ENCODE peak calls at places on chromosomes 3 and 15, in five cellular contexts. W, Q, X, E and C are unnamed samples.

GRCh38 chr15:55507567-55507966 is 467 bp downstream of the DNAAF4 start:
- DNase-seq in W (no peak), Q (no peak), X (no peak), E (no peak), C (no peak)

GRCh38 chr3:72604287-72604686 is 244.0 kb downstream of the SHQ1 start:
- DNase-seq in W (no peak), Q (no peak), X (no peak), E (no peak), C (no peak)

GRCh38 chr15:39165026-39165706 is 415.7 kb upstream of the THBS1 start:
- DNase-seq in W (no peak), Q (no peak), X (no peak), E (no peak), C (no peak)

GRCh38 chr3:2024037-2024436 is 74.6 kb upstream of the CNTN4 start:
- DNase-seq in W (no peak), Q (no peak), X (no peak), E (no peak), C (no peak)

GRCh38 chr3:128349963-128350599 is 116.6 kb downstream of the DNAJB8 start:
- DNase-seq in W (no peak), Q (no peak), X (no peak), E (no peak), C (no peak)

GRCh38 chr15:41695750-41696436 is 35.7 kb downstream of the MGA start:
- DNase-seq in W (peak), Q (no peak), X (no peak), E (peak), C (peak)

GRCh38 chr3:140595295-140595694 is 82.6 kb upstream of the TRIM42 start:
- DNase-seq in W (no peak), Q (no peak), X (no peak), E (peak), C (no peak)

GRCh38 chr15:90638963-90639362 is 78.2 kb upstream of the BLM start:
- DNase-seq in W (no peak), Q (no peak), X (no peak), E (no peak), C (no peak)

GRCh38 chr3:101229681-101230080 is 90.7 kb downstream of the IMPG2 start:
- DNase-seq in W (no peak), Q (no peak), X (no peak), E (no peak), C (no peak)

GRCh38 chr3:48399387-48400172 is 27.6 kb downstream of the FBXW12 start:
- DNase-seq in W (no peak), Q (peak), X (no peak), E (no peak), C (no peak)

GRCh38 chr3:146160233-146160963 is 586 bp downstream of the PLOD2 start:
- DNase-seq in W (no peak), Q (peak), X (peak), E (peak), C (peak)

GRCh38 chr3:152315623-152316022 is 46.9 kb downstream of the MBNL1 start:
- DNase-seq in W (no peak), Q (no peak), X (no peak), E (no peak), C (no peak)

GRCh38 chr15:87961851-87962816 is 294.4 kb downstream of the NTRK3 start:
- DNase-seq in W (no peak), Q (no peak), X (peak), E (no peak), C (peak)

GRCh38 chr15:75723847-75724660 is 11.4 kb upstream of the CSPG4 start:
- DNase-seq in W (no peak), Q (no peak), X (peak), E (peak), C (peak)

GRCh38 chr15:29822685-29823459 is 604 bp upstream of the TJP1 start:
- DNase-seq in W (no peak), Q (no peak), X (peak), E (peak), C (peak)

GRCh38 chr3:156630081-156630772 is 44.2 kb upstream of the TIPARP start:
- DNase-seq in W (no peak), Q (no peak), X (no peak), E (no peak), C (no peak)

GRCh38 chr15:96338772-96339661 is 8.5 kb downstream of the NR2F2 start:
- DNase-seq in W (no peak), Q (no peak), X (no peak), E (no peak), C (no peak)

GRCh38 chr15:67126551-67127333 is 61.3 kb downstream of the SMAD3 start:
- DNase-seq in W (no peak), Q (no peak), X (no peak), E (no peak), C (no peak)

GRCh38 chr15:100007609-100008008 is 274.4 kb upstream of the LYSMD4 start:
- DNase-seq in W (no peak), Q (no peak), X (peak), E (no peak), C (no peak)

GRCh38 chr3:153176197-153176596 is 14.2 kb downstream of the RAP2B start:
- DNase-seq in W (no peak), Q (no peak), X (no peak), E (no peak), C (no peak)

GRCh38 chr3:148227534-148227933 is 470.2 kb upstream of the AGTR1 start:
- DNase-seq in W (no peak), Q (no peak), X (no peak), E (no peak), C (no peak)

GRCh38 chr15:85709250-85709649 is 85.5 kb downstream of the KLHL25 start:
- DNase-seq in W (no peak), Q (no peak), X (no peak), E (no peak), C (no peak)

GRCh38 chr15:75145027-75145841 is 56.4 kb upstream of the C15orf39 start:
- DNase-seq in W (peak), Q (no peak), X (no peak), E (no peak), C (no peak)

GRCh38 chr3:9224490-9224889 is 25.0 kb downstream of the SRGAP3 start:
- DNase-seq in W (no peak), Q (no peak), X (no peak), E (no peak), C (no peak)
- TF ChIP-seq CTCF in W (no peak), Q (no peak), X (no peak), E (no peak), C (no peak)

GRCh38 chr3:28348637-28349396 is at the start of the genes AZI2 and ZCWPW2:
- DNase-seq in W (peak), Q (peak), X (peak), E (peak), C (peak)
- TF ChIP-seq CTCF in W (peak), Q (peak), X (no peak), E (peak), C (no peak)

GRCh38 chr3:121152573-121152972 is 244.6 kb downstream of the STXBP5L start:
- DNase-seq in W (no peak), Q (no peak), X (no peak), E (no peak), C (no peak)
- TF ChIP-seq CTCF in W (peak), Q (peak), X (no peak), E (no peak), C (peak)

GRCh38 chr3:30878862-30879261 is 15.6 kb downstream of the GADL1 start:
- DNase-seq in W (no peak), Q (no peak), X (no peak), E (no peak), C (no peak)

GRCh38 chr3:30871720-30872119 is 22.7 kb downstream of the GADL1 start:
- DNase-seq in W (no peak), Q (no peak), X (no peak), E (no peak), C (no peak)

GRCh38 chr3:30872879-30873278 is 21.6 kb downstream of the GADL1 start:
- DNase-seq in W (no peak), Q (no peak), X (no peak), E (no peak), C (no peak)

GRCh38 chr3:30873667-30874066 is 20.8 kb downstream of the GADL1 start:
- DNase-seq in W (no peak), Q (no peak), X (no peak), E (no peak), C (no peak)

GRCh38 chr3:30875505-30875904 is 19.0 kb downstream of the GADL1 start:
- DNase-seq in W (no peak), Q (no peak), X (no peak), E (no peak), C (no peak)
- TF ChIP-seq CTCF in W (no peak), Q (no peak), X (no peak), E (no peak), C (no peak)

GRCh38 chr3:119494597-119494996 is 3.8 kb upstream of the TIMMDC1 start:
- DNase-seq in W (no peak), Q (no peak), X (no peak), E (no peak), C (no peak)
- TF ChIP-seq CTCF in W (peak), Q (peak), X (no peak), E (no peak), C (peak)

GRCh38 chr3:150240891-150241290 is 167.2 kb upstream of the TSC22D2 start:
- DNase-seq in W (no peak), Q (no peak), X (no peak), E (no peak), C (no peak)

GRCh38 chr3:150237490-150237889 is 170.6 kb upstream of the TSC22D2 start:
- DNase-seq in W (no peak), Q (no peak), X (no peak), E (no peak), C (no peak)

GRCh38 chr3:150238043-150238802 is 169.9 kb upstream of the TSC22D2 start:
- DNase-seq in W (no peak), Q (no peak), X (no peak), E (no peak), C (no peak)

GRCh38 chr3:150239764-150240163 is 168.3 kb upstream of the TSC22D2 start:
- DNase-seq in W (no peak), Q (no peak), X (no peak), E (no peak), C (no peak)

DNA sequence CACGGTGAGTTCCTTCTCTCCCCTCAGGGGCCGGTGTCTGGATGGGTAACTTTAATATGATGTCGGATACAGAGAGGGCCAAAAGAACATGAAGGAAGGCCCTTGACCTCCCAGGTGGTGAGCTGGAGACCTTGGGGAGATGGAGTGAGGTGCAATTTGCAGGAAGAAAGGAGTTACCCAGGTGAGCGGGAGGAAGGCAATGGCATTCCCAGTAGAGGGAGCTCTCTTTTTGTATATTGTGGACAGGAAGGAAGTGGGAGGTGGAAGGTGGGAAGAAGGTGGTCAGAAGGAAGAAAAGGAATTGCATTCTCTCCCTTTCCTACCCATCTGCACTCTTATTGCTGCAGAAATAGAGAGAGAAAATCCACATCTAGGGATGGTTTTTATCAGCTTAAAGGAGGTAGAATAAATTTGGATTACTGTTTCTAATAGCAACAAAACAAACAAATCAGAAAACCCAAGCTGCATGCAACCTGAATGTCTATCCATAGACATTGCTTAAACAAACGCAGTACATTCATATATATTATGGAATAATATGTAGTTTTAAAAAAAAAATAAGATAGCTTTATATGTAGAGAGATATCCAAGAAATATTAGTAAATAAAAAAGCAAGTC is 169.0 kb upstream of the TSC22D2 start:
- DNase-seq in W (no peak), Q (peak), X (no peak), E (no peak), C (no peak)
- TF ChIP-seq CTCF in W (peak), Q (peak), X (no peak), E (peak), C (no peak)

GRCh38 chr15:64894395-64895056 is 17.2 kb upstream of the ANKDD1A start:
- DNase-seq in W (peak), Q (peak), X (no peak), E (no peak), C (peak)

GRCh38 chr15:64895285-64896065 is 16.2 kb upstream of the ANKDD1A start:
- DNase-seq in W (peak), Q (no peak), X (no peak), E (peak), C (no peak)

GRCh38 chr15:64892850-64893403 is 18.8 kb upstream of the ANKDD1A start:
- DNase-seq in W (no peak), Q (peak), X (no peak), E (no peak), C (no peak)

GRCh38 chr15:64891546-64891945 is 20.2 kb upstream of the ANKDD1A start:
- DNase-seq in W (no peak), Q (no peak), X (no peak), E (no peak), C (no peak)

DNA sequence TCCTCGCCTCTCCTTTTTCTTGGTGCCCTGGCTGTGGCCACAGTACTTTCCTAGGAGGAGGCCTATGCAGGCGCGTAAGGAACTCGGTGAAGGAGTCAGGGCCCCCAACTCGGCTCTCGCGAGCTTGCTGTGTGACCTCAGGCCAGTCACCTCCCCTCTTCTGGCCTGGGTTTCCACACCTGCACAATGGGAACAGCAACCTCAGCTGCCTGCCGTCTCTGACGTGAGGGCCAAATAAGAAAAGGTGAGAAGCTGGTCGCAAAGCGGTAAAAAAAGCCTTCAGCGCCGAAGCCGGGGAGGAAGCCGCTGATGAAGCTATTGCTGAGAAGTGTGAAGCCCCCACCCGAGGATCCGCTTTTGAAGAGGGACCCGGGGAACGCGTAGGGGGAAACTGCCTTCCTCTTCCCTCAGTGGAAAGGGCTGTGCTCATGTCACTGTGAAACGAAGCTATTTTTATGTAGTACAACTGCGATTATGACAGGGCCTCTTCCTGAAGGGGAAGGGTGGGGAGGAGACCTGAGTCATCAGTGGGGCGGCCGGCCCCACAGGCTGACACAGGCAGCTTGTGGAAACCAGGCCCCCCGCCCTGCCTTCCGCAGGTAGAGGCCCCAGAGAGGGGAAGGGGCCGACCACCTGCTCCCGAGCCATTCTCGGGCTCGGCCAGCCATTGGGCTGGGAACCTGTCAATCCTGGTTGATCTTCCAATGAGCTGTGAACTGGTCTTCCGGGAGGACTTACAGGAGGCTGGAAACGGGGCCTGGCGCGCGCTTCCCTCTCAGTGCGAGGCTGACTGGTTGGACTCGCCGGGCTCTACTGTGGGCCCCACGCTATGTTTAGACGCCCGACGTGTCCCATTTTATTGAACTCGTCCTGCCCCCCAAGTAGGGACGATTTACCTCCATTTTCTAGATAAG is 18.0 kb upstream of the ANKDD1A start:
- DNase-seq in W (peak), Q (peak), X (peak), E (peak), C (peak)
- TF ChIP-seq CTCF in W (no peak), Q (no peak), X (no peak), E (no peak), C (no peak)